ENCODE peak calls at places on chromosomes 16 and 17, in seven cellular contexts. One of them, this sample, is unnamed.

GRCh38 chr17:40035162-40035559 is 19.0 kb downstream of the MED24 start:
- DNase-seq in progenitor cell of endocrine pancreas: no peak
- DNase-seq in HFF-Myc: no peak
- DNase-seq in CD4-positive, alpha-beta T cell: no peak
- DNase-seq in breast epithelium: no peak
- DNase-seq in IMR-90: peak
- DNase-seq in BE2C: peak
- DNase-seq in this sample: peak

GRCh38 chr17:36980281-36980761 is 31.6 kb downstream of the AATF start:
- DNase-seq in CD4-positive, alpha-beta T cell: no peak
- DNase-seq in HFF-Myc: peak
- DNase-seq in breast epithelium: no peak
- DNase-seq in progenitor cell of endocrine pancreas: no peak
- DNase-seq in BE2C: no peak
- DNase-seq in IMR-90: peak
- DNase-seq in this sample: peak

GRCh38 chr17:57612202-57613071 is 132.7 kb downstream of the CCDC182 start:
- DNase-seq in BE2C: no peak
- DNase-seq in HFF-Myc: no peak
- DNase-seq in CD4-positive, alpha-beta T cell: no peak
- DNase-seq in breast epithelium: no peak
- DNase-seq in IMR-90: no peak
- DNase-seq in progenitor cell of endocrine pancreas: no peak
- DNase-seq in this sample: no peak

GRCh38 chr17:19897108-19897854 is 29.5 kb upstream of the ULK2 start:
- DNase-seq in CD4-positive, alpha-beta T cell: no peak
- DNase-seq in IMR-90: no peak
- DNase-seq in HFF-Myc: no peak
- DNase-seq in progenitor cell of endocrine pancreas: no peak
- DNase-seq in BE2C: peak
- DNase-seq in breast epithelium: peak
- DNase-seq in this sample: no peak

GRCh38 chr16:27431773-27432599 is 30.0 kb downstream of the IL21R start:
- DNase-seq in BE2C: no peak
- DNase-seq in CD4-positive, alpha-beta T cell: no peak
- DNase-seq in progenitor cell of endocrine pancreas: peak
- DNase-seq in breast epithelium: no peak
- DNase-seq in IMR-90: peak
- DNase-seq in HFF-Myc: no peak
- DNase-seq in this sample: no peak

GRCh38 chr16:11308493-11309283 is 27.6 kb upstream of the PRM1 start:
- DNase-seq in HFF-Myc: no peak
- DNase-seq in BE2C: peak
- DNase-seq in breast epithelium: no peak
- DNase-seq in CD4-positive, alpha-beta T cell: no peak
- DNase-seq in IMR-90: no peak
- DNase-seq in progenitor cell of endocrine pancreas: no peak
- DNase-seq in this sample: no peak

GRCh38 chr16:48479319-48479718 is 94.1 kb upstream of the SIAH1 start:
- DNase-seq in HFF-Myc: no peak
- DNase-seq in progenitor cell of endocrine pancreas: no peak
- DNase-seq in IMR-90: no peak
- DNase-seq in BE2C: no peak
- DNase-seq in breast epithelium: no peak
- DNase-seq in CD4-positive, alpha-beta T cell: no peak
- DNase-seq in this sample: no peak

GRCh38 chr16:88002211-88002610 is 51.0 kb downstream of the BANP start:
- DNase-seq in HFF-Myc: no peak
- DNase-seq in BE2C: no peak
- DNase-seq in CD4-positive, alpha-beta T cell: no peak
- DNase-seq in progenitor cell of endocrine pancreas: no peak
- DNase-seq in breast epithelium: no peak
- DNase-seq in IMR-90: no peak
- DNase-seq in this sample: no peak

GRCh38 chr16:1493746-1494094 is 560 bp downstream of the TELO2 start:
- DNase-seq in HFF-Myc: no peak
- DNase-seq in progenitor cell of endocrine pancreas: peak
- DNase-seq in IMR-90: no peak
- DNase-seq in CD4-positive, alpha-beta T cell: no peak
- DNase-seq in BE2C: peak
- DNase-seq in breast epithelium: no peak
- DNase-seq in this sample: peak

GRCh38 chr17:73838815-73839214 is 194.6 kb upstream of the SDK2 start:
- DNase-seq in HFF-Myc: no peak
- DNase-seq in breast epithelium: no peak
- DNase-seq in CD4-positive, alpha-beta T cell: no peak
- DNase-seq in BE2C: peak
- DNase-seq in IMR-90: no peak
- DNase-seq in progenitor cell of endocrine pancreas: no peak
- DNase-seq in this sample: no peak

GRCh38 chr17:73840829-73841228 is 196.6 kb upstream of the SDK2 start:
- DNase-seq in BE2C: no peak
- DNase-seq in HFF-Myc: no peak
- DNase-seq in IMR-90: no peak
- DNase-seq in CD4-positive, alpha-beta T cell: no peak
- DNase-seq in breast epithelium: no peak
- DNase-seq in progenitor cell of endocrine pancreas: no peak
- DNase-seq in this sample: no peak

GRCh38 chr17:73835605-73836004 is 191.4 kb upstream of the SDK2 start:
- DNase-seq in BE2C: no peak
- DNase-seq in IMR-90: no peak
- DNase-seq in breast epithelium: no peak
- DNase-seq in progenitor cell of endocrine pancreas: no peak
- DNase-seq in CD4-positive, alpha-beta T cell: no peak
- DNase-seq in HFF-Myc: no peak
- DNase-seq in this sample: no peak

DNA sequence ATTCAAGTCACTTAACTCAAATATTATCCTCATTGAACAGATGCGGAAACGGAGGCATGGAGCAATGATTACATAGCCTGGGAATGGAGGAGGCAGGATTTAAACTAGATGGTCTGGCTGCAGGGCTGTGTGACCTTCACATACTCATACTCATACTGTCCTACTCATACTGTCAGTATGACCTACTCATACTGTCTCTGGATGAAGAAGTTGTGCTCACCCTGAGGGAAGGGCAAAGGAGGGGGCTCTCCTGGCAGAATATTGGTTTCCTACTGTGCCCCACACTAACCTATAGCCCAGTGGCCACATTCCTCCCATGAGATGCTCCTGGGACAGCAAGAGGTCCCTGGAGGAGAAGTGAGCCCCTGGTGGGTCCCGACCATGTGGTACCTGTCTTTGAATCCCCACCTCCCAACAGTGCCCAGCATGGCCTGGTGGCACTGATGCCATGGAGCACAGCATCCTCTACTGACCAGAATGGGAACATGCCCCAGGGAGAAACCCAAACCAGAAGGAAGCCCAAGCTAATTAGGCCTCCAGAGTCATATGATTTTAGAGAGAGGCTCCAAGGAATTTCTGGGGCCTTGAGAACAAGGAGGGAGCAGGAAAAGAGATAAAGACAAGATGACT is 197.3 kb upstream of the SDK2 start:
- DNase-seq in breast epithelium: no peak
- DNase-seq in IMR-90: no peak
- DNase-seq in progenitor cell of endocrine pancreas: no peak
- DNase-seq in CD4-positive, alpha-beta T cell: no peak
- DNase-seq in BE2C: peak
- DNase-seq in HFF-Myc: no peak
- DNase-seq in this sample: no peak
- TF ChIP-seq CTCF in breast epithelium: no peak
- TF ChIP-seq CTCF in IMR-90: no peak
- TF ChIP-seq CTCF in progenitor cell of endocrine pancreas: peak
- TF ChIP-seq CTCF in CD4-positive, alpha-beta T cell: peak
- TF ChIP-seq CTCF in BE2C: peak
- TF ChIP-seq CTCF in HFF-Myc: peak
- TF ChIP-seq CTCF in this sample: no peak

GRCh38 chr17:32174889-32175288 is 32.6 kb downstream of the RHOT1 start:
- DNase-seq in HFF-Myc: no peak
- DNase-seq in IMR-90: no peak
- DNase-seq in breast epithelium: no peak
- DNase-seq in progenitor cell of endocrine pancreas: no peak
- DNase-seq in BE2C: no peak
- DNase-seq in CD4-positive, alpha-beta T cell: no peak
- DNase-seq in this sample: no peak
- TF ChIP-seq CTCF in HFF-Myc: no peak
- TF ChIP-seq CTCF in IMR-90: no peak
- TF ChIP-seq CTCF in breast epithelium: no peak
- TF ChIP-seq CTCF in progenitor cell of endocrine pancreas: no peak
- TF ChIP-seq CTCF in BE2C: no peak
- TF ChIP-seq CTCF in CD4-positive, alpha-beta T cell: no peak
- TF ChIP-seq CTCF in this sample: no peak

DNA sequence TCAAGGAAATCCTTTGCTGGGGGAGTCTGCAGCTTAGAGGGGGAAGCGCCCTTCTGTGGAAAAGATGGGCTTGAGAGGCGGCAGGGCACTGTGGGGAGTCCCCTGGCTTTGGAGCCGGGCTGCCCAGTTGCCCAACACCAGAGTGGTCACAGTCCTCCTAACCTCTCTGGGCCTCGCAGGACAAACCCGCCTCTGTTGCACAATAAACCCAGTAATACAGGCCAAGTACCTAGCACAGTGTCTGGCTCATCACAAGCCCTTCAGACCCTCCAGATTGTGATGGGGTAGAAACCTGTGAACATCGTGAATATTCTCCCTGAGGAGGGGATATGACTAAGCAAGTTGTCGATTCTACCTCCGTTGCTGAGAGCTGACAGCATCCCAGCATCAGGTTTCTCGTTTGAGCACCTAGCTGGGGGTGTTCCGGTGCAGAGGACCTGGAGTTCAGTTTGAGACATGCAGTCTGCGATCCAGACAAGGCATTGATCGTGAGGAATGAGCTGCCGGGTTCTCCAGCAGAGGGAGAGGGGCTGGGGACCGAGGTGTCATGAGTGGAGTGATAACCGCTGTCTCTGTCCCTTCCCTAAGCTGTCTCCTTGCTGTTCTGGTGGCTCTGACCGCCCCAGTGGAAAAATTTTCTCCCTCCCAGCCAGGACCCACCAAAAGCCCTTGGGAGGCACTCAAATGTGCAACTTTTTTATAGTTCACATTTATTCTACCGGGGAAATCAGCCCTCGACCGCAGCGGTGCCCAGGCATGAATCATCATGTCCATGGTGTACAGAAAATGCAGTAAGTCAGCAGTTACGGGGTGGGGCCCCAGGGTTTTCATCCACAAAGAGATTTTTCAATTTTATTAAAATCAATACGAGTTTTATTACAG is 161.9 kb downstream of the WSCD1 start:
- DNase-seq in HFF-Myc: no peak
- DNase-seq in progenitor cell of endocrine pancreas: no peak
- DNase-seq in CD4-positive, alpha-beta T cell: no peak
- DNase-seq in IMR-90: no peak
- DNase-seq in breast epithelium: no peak
- DNase-seq in BE2C: no peak
- DNase-seq in this sample: no peak
- TF ChIP-seq CTCF in HFF-Myc: no peak
- TF ChIP-seq CTCF in progenitor cell of endocrine pancreas: no peak
- TF ChIP-seq CTCF in CD4-positive, alpha-beta T cell: no peak
- TF ChIP-seq CTCF in IMR-90: no peak
- TF ChIP-seq CTCF in breast epithelium: no peak
- TF ChIP-seq CTCF in BE2C: no peak
- TF ChIP-seq CTCF in this sample: no peak

GRCh38 chr16:12907670-12908233 is 6.4 kb downstream of the SHISA9 start:
- DNase-seq in CD4-positive, alpha-beta T cell: no peak
- DNase-seq in IMR-90: no peak
- DNase-seq in HFF-Myc: no peak
- DNase-seq in BE2C: no peak
- DNase-seq in breast epithelium: no peak
- DNase-seq in progenitor cell of endocrine pancreas: no peak
- DNase-seq in this sample: no peak
- TF ChIP-seq CTCF in CD4-positive, alpha-beta T cell: no peak
- TF ChIP-seq CTCF in IMR-90: no peak
- TF ChIP-seq CTCF in HFF-Myc: no peak
- TF ChIP-seq CTCF in BE2C: peak
- TF ChIP-seq CTCF in breast epithelium: no peak
- TF ChIP-seq CTCF in progenitor cell of endocrine pancreas: peak
- TF ChIP-seq CTCF in this sample: no peak

GRCh38 chr16:24834459-24835335 is 11.1 kb upstream of the SLC5A11 start:
- DNase-seq in IMR-90: peak
- DNase-seq in CD4-positive, alpha-beta T cell: no peak
- DNase-seq in breast epithelium: no peak
- DNase-seq in progenitor cell of endocrine pancreas: no peak
- DNase-seq in HFF-Myc: no peak
- DNase-seq in BE2C: peak
- DNase-seq in this sample: peak
- TF ChIP-seq CTCF in IMR-90: peak
- TF ChIP-seq CTCF in CD4-positive, alpha-beta T cell: no peak
- TF ChIP-seq CTCF in breast epithelium: no peak
- TF ChIP-seq CTCF in progenitor cell of endocrine pancreas: peak
- TF ChIP-seq CTCF in HFF-Myc: peak
- TF ChIP-seq CTCF in BE2C: peak
- TF ChIP-seq CTCF in this sample: peak

GRCh38 chr16:23432176-23433128 is 20.5 kb downstream of the COG7 start:
- DNase-seq in IMR-90: peak
- DNase-seq in HFF-Myc: no peak
- DNase-seq in breast epithelium: no peak
- DNase-seq in CD4-positive, alpha-beta T cell: no peak
- DNase-seq in progenitor cell of endocrine pancreas: no peak
- DNase-seq in BE2C: no peak
- DNase-seq in this sample: no peak
- TF ChIP-seq CTCF in IMR-90: peak
- TF ChIP-seq CTCF in HFF-Myc: no peak
- TF ChIP-seq CTCF in breast epithelium: no peak
- TF ChIP-seq CTCF in CD4-positive, alpha-beta T cell: no peak
- TF ChIP-seq CTCF in progenitor cell of endocrine pancreas: no peak
- TF ChIP-seq CTCF in BE2C: peak
- TF ChIP-seq CTCF in this sample: no peak

GRCh38 chr16:16064874-16065384 is 115.5 kb downstream of the ABCC1 start:
- DNase-seq in progenitor cell of endocrine pancreas: no peak
- DNase-seq in CD4-positive, alpha-beta T cell: no peak
- DNase-seq in HFF-Myc: no peak
- DNase-seq in IMR-90: no peak
- DNase-seq in breast epithelium: no peak
- DNase-seq in BE2C: no peak
- DNase-seq in this sample: no peak

GRCh38 chr16:16067127-16067526 is 117.7 kb downstream of the ABCC1 start:
- DNase-seq in breast epithelium: no peak
- DNase-seq in BE2C: no peak
- DNase-seq in HFF-Myc: no peak
- DNase-seq in progenitor cell of endocrine pancreas: no peak
- DNase-seq in CD4-positive, alpha-beta T cell: no peak
- DNase-seq in IMR-90: peak
- DNase-seq in this sample: peak

GRCh38 chr16:16059895-16060590 is 110.6 kb downstream of the ABCC1 start:
- DNase-seq in breast epithelium: no peak
- DNase-seq in CD4-positive, alpha-beta T cell: no peak
- DNase-seq in progenitor cell of endocrine pancreas: no peak
- DNase-seq in BE2C: no peak
- DNase-seq in IMR-90: no peak
- DNase-seq in HFF-Myc: no peak
- DNase-seq in this sample: no peak

GRCh38 chr16:16063685-16064084 is 114.3 kb downstream of the ABCC1 start:
- DNase-seq in progenitor cell of endocrine pancreas: no peak
- DNase-seq in BE2C: no peak
- DNase-seq in CD4-positive, alpha-beta T cell: no peak
- DNase-seq in breast epithelium: no peak
- DNase-seq in IMR-90: no peak
- DNase-seq in HFF-Myc: no peak
- DNase-seq in this sample: no peak

GRCh38 chr16:16062023-16062932 is 112.9 kb downstream of the ABCC1 start:
- DNase-seq in IMR-90: no peak
- DNase-seq in HFF-Myc: no peak
- DNase-seq in breast epithelium: no peak
- DNase-seq in progenitor cell of endocrine pancreas: no peak
- DNase-seq in BE2C: no peak
- DNase-seq in CD4-positive, alpha-beta T cell: no peak
- DNase-seq in this sample: no peak
- TF ChIP-seq CTCF in IMR-90: peak
- TF ChIP-seq CTCF in HFF-Myc: peak
- TF ChIP-seq CTCF in breast epithelium: no peak
- TF ChIP-seq CTCF in progenitor cell of endocrine pancreas: no peak
- TF ChIP-seq CTCF in BE2C: no peak
- TF ChIP-seq CTCF in CD4-positive, alpha-beta T cell: no peak
- TF ChIP-seq CTCF in this sample: no peak

GRCh38 chr17:73643012-73643845 is 1.0 kb downstream of the SDK2 start:
- DNase-seq in IMR-90: no peak
- DNase-seq in CD4-positive, alpha-beta T cell: peak
- DNase-seq in BE2C: peak
- DNase-seq in progenitor cell of endocrine pancreas: peak
- DNase-seq in breast epithelium: no peak
- DNase-seq in HFF-Myc: no peak
- DNase-seq in this sample: no peak
- TF ChIP-seq CTCF in IMR-90: no peak
- TF ChIP-seq CTCF in CD4-positive, alpha-beta T cell: no peak
- TF ChIP-seq CTCF in BE2C: peak
- TF ChIP-seq CTCF in progenitor cell of endocrine pancreas: peak
- TF ChIP-seq CTCF in breast epithelium: no peak
- TF ChIP-seq CTCF in HFF-Myc: no peak
- TF ChIP-seq CTCF in this sample: no peak

This sample was measured in fibroblast of the aortic adventitia.